ENCODE peak calls at places on chromosomes 16 and 17, in five cellular contexts. G is lower lobe of right lung, P is heart right ventricle, T is astrocyte, A is breast epithelium. Z is an unnamed sample. For H3K4me1, the result is how much of the 10 kb centered on the place peaks cover.

GRCh38 chr17:419073-419735 is 66.6 kb upstream of the RPH3AL start:
- DNase-seq in G (no peak), P (no peak), T (no peak), A (no peak), Z (no peak)

GRCh38 chr16:85090166-85090565 is 22.1 kb downstream of the CIBAR2 start:
- DNase-seq in G (no peak), P (no peak), T (peak), A (no peak), Z (peak)

GRCh38 chr17:81455387-81455786 is 57.2 kb downstream of the ACTG1 start:
- DNase-seq in G (no peak), P (no peak), T (no peak), A (no peak), Z (no peak)

GRCh38 chr17:65228287-65228686 is 91.1 kb downstream of the RGS9 start:
- DNase-seq in G (no peak), P (no peak), T (no peak), A (no peak), Z (no peak)

GRCh38 chr16:13939821-13940220 is 19.9 kb downstream of the ERCC4 start:
- DNase-seq in G (no peak), P (no peak), T (no peak), A (no peak), Z (no peak)

GRCh38 chr16:84270531-84270930 is 24.1 kb upstream of the WFDC1 start:
- DNase-seq in G (no peak), P (no peak), T (no peak), A (no peak), Z (no peak)

GRCh38 chr16:85262558-85263196 is 150.4 kb upstream of the CIBAR2 start:
- DNase-seq in G (peak), P (no peak), T (no peak), A (no peak), Z (no peak)

GRCh38 chr17:30263552-30264333 is 28.0 kb downstream of the BLMH start:
- DNase-seq in G (no peak), P (no peak), T (peak), A (no peak), Z (no peak)

GRCh38 chr16:57089406-57089805 is 3.0 kb upstream of the CPNE2 start:
- DNase-seq in G (no peak), P (no peak), T (no peak), A (no peak), Z (no peak)

GRCh38 chr16:85211247-85211910 is 99.1 kb upstream of the CIBAR2 start:
- DNase-seq in G (no peak), P (no peak), T (peak), A (no peak), Z (peak)

GRCh38 chr17:17540278-17540906 is 44.2 kb upstream of the RASD1 start:
- DNase-seq in G (no peak), P (no peak), T (no peak), A (no peak), Z (peak)

GRCh38 chr16:57562066-57562465 is 19.6 kb downstream of the ADGRG5 start:
- DNase-seq in G (no peak), P (no peak), T (no peak), A (peak), Z (no peak)

GRCh38 chr17:74992223-74992622 is 4.8 kb downstream of the CDR2L start:
- DNase-seq in G (no peak), P (no peak), T (no peak), A (no peak), Z (no peak)

GRCh38 chr17:8921147-8921546 is 44.4 kb downstream of the PIK3R5 start:
- DNase-seq in G (no peak), P (no peak), T (no peak), A (no peak), Z (no peak)

GRCh38 chr17:77877019-77877418 is 81.5 kb upstream of the TNRC6C start:
- DNase-seq in G (no peak), P (no peak), T (no peak), A (no peak), Z (no peak)

DNA sequence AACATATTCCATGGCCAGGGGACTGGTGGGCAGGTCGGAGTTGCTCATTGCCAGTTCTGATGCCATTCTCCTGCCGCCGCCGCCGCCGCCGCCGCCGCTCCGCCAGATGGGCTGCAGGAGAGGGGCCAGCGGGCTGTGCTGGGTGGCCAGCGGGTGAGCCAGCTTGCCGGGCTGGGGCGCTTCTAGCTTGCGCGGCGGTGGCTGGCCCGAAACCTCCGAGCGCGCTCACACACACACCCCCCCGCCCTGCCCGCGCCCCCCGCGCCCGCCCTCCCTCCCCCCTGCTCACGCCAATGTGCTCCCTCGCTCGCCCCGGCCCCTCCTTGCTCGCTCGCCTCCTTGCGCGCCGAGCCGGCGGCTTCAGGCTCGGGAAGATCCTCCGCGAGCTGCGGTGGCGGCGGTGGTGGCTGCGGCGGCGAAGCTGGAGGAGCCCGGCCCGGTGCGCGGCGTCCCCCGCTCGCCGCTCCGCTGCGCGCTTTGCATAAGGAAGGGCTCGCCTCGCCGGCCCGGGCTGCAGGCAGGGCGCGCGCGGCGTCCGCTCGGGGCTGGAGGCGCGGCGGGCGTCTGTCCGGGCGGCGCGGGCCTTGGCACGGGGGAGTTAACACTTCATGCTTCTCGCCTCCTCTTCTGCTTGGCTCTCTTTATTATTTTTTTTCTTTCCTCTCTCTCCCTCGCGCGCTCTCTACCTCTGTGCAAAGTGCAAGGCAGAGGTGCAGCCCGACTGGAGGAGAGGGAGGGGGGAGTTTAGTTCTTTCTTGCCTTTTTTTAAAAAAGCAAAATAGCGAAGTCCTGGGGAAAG is 501 bp downstream of the MAF start:
- DNase-seq in G (peak), P (peak), T (peak), A (peak), Z (peak)
- H3K27ac ChIP-seq in G (peak), P (peak), T (no peak), A (peak), Z (peak)

DNA sequence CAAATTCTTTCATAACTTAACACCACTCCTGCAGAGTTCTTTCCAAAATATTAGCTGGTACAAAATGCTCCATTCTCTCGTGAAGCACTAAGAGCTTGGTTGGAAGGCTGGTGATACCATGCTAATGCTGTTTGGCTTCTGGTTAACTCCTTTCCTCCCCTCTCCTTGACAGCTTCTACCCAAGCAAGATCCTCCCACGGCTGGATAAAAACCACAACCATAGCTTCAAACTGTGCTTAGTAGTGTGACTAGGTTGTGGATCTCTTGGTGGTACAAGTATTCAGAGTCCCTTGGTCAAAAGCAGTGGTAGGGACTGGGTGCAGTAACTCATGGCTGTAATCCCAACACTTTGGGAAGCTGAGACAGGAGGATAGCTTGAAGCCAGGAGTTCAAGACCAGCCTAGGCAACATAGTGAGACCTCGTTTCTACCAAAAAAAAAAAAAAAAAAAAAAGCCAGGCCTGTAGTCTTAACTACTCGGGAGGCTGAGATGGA is 2.3 kb downstream of the PHAF1 start:
- DNase-seq in G (no peak), P (no peak), T (no peak), A (no peak), Z (no peak)
- H3K4me3 ChIP-seq in G (no peak), P (no peak), T (no peak), A (no peak), Z (peak)

GRCh38 chr17:57876866-57877237 is 27.0 kb upstream of the MRPS23 start:
- DNase-seq in G (no peak), P (no peak), T (no peak), A (no peak), Z (no peak)
- H3K4me1 ChIP-seq in G (half or more), P (half or more), T (half or more), A (under half), Z (under half)

GRCh38 chr16:48441863-48442279 is 56.7 kb upstream of the SIAH1 start:
- DNase-seq in G (no peak), P (no peak), T (no peak), A (no peak), Z (no peak)
- H3K27ac ChIP-seq in G (no peak), P (no peak), T (no peak), A (no peak), Z (no peak)

Z was measured in left lung.